ENCODE peak calls at places on chromosomes 6 and 20, in nine cellular contexts. P is keratinocyte, W is dorsolateral prefrontal cortex, E is mesendoderm, M is tibial nerve, J is psoas muscle, Q is BJ, B is neuronal stem cell, S is breast epithelium. Z is an unnamed sample. For H3K27me3, the result is how much of the 10 kb centered on the place peaks cover.

GRCh38 chr6:99282479-99283062 is 66.9 kb downstream of the FAXC start:
- DNase-seq in P (no peak), W (no peak), E (peak), M (no peak), J (no peak), Q (no peak), B (no peak), S (no peak), Z (no peak)

GRCh38 chr6:101146389-101146788 is 247.1 kb upstream of the GRIK2 start:
- DNase-seq in P (no peak), W (no peak), E (no peak), M (no peak), J (no peak), Q (no peak), B (no peak), S (no peak), Z (no peak)

GRCh38 chr20:45892049-45892816 is 1.1 kb downstream of the CTSA start:
- DNase-seq in P (no peak), W (no peak), E (peak), M (no peak), J (no peak), Q (no peak), B (no peak), S (no peak), Z (no peak)

GRCh38 chr6:47519279-47519678 is 41.7 kb downstream of the CD2AP start:
- DNase-seq in P (no peak), W (no peak), E (no peak), M (no peak), J (no peak), Q (no peak), B (no peak), S (no peak), Z (no peak)

GRCh38 chr6:166655251-166655650 is 28.2 kb upstream of the RPS6KA2 start:
- DNase-seq in P (no peak), W (no peak), E (no peak), M (no peak), J (no peak), Q (no peak), B (no peak), S (peak), Z (no peak)

GRCh38 chr6:118679293-118679692 is 27.9 kb upstream of the CEP85L start:
- DNase-seq in P (no peak), W (no peak), E (no peak), M (no peak), J (no peak), Q (peak), B (no peak), S (no peak), Z (no peak)

GRCh38 chr6:142087950-142088857 is 44.5 kb upstream of the GJE1 start:
- DNase-seq in P (no peak), W (no peak), E (no peak), M (no peak), J (peak), Q (no peak), B (no peak), S (no peak), Z (no peak)

GRCh38 chr6:5506575-5506974 is 245.3 kb downstream of the FARS2 start:
- DNase-seq in P (no peak), W (no peak), E (no peak), M (no peak), J (no peak), Q (no peak), B (no peak), S (no peak), Z (no peak)

GRCh38 chr20:59954718-59955117 is 3.5 kb upstream of the CDH26 start:
- DNase-seq in P (no peak), W (no peak), E (no peak), M (no peak), J (no peak), Q (no peak), B (no peak), S (no peak), Z (no peak)

GRCh38 chr20:50333856-50334255 is 143.2 kb downstream of the CEBPB start:
- DNase-seq in P (no peak), W (no peak), E (no peak), M (no peak), J (no peak), Q (peak), B (no peak), S (no peak), Z (peak)

GRCh38 chr6:44297063-44298038 is 15.8 kb downstream of the AARS2 start:
- DNase-seq in P (no peak), W (peak), E (peak), M (no peak), J (peak), Q (no peak), B (peak), S (no peak), Z (no peak)

GRCh38 chr6:156994215-156995076 is 217.3 kb downstream of the ARID1B start:
- DNase-seq in P (no peak), W (no peak), E (no peak), M (no peak), J (peak), Q (no peak), B (no peak), S (no peak), Z (no peak)

GRCh38 chr6:139572001-139572400 is 197.6 kb upstream of the CITED2 start:
- DNase-seq in P (no peak), W (no peak), E (no peak), M (no peak), J (no peak), Q (no peak), B (no peak), S (no peak), Z (no peak)
- H3K27me3 ChIP-seq in P (under half), W (under half), E (under half), M (under half), J (under half), Q (under half), B (under half), S (under half), Z (under half)

GRCh38 chr20:63054695-63055240 is 48.0 kb upstream of the BHLHE23 start:
- DNase-seq in P (no peak), W (peak), E (no peak), M (no peak), J (no peak), Q (no peak), B (no peak), S (peak), Z (no peak)
- H3K27me3 ChIP-seq in P (under half), W (under half), E (under half), M (half or more), J (under half), Q (under half), B (under half), S (under half), Z (under half)

GRCh38 chr6:49888742-49889431 is 22.6 kb upstream of the CRISP1 start:
- DNase-seq in P (no peak), W (no peak), E (peak), M (no peak), J (no peak), Q (no peak), B (no peak), S (no peak), Z (no peak)
- H3K27me3 ChIP-seq in P (under half), W (under half), E (under half), M (under half), J (under half), Q (under half), B (under half), S (under half), Z (under half)

GRCh38 chr20:62549499-62550086 is 73.8 kb upstream of the GATA5 start:
- DNase-seq in P (no peak), W (no peak), E (no peak), M (no peak), J (peak), Q (no peak), B (no peak), S (no peak), Z (no peak)
- H3K27me3 ChIP-seq in P (half or more), W (under half), E (under half), M (half or more), J (under half), Q (under half), B (half or more), S (under half), Z (under half)

GRCh38 chr6:3624268-3625136 is 127.0 kb downstream of the PXDC1 start:
- DNase-seq in P (no peak), W (no peak), E (no peak), M (no peak), J (no peak), Q (no peak), B (no peak), S (peak), Z (no peak)
- H3K27me3 ChIP-seq in P (under half), W (under half), E (under half), M (under half), J (under half), Q (under half), B (under half), S (under half), Z (half or more)

Z was measured in AG04450.